ENCODE peak calls at places on chromosomes 12 and 14, in five cellular contexts. C is astrocyte, Q is neural progenitor cell, N is GM23338, E is hepatocyte. O is an unnamed sample.

GRCh38 chr14:73455294-73455693 is 3.1 kb downstream of the NUMB start:
- DNase-seq in C (no peak), Q (no peak), N (no peak), E (no peak), O (no peak)

GRCh38 chr12:72323881-72324280 is 51.7 kb downstream of the TRHDE start:
- DNase-seq in C (peak), Q (no peak), N (no peak), E (no peak), O (no peak)

GRCh38 chr14:101965145-101965531 is 765 bp downstream of the DYNC1H1 start:
- DNase-seq in C (no peak), Q (peak), N (peak), E (peak), O (no peak)

GRCh38 chr12:66011731-66012130 is 118.8 kb downstream of the LLPH start:
- DNase-seq in C (peak), Q (no peak), N (no peak), E (no peak), O (no peak)

GRCh38 chr12:18868673-18869072 is 130.8 kb downstream of the CAPZA3 start:
- DNase-seq in C (peak), Q (no peak), N (no peak), E (no peak), O (peak)

GRCh38 chr14:38329236-38329635 is 73.3 kb upstream of the CLEC14A start:
- DNase-seq in C (no peak), Q (no peak), N (no peak), E (no peak), O (no peak)

GRCh38 chr12:65798903-65799302 is 25.4 kb upstream of the HMGA2 start:
- DNase-seq in C (no peak), Q (peak), N (peak), E (no peak), O (no peak)

GRCh38 chr12:1576410-1577240 is 17.8 kb downstream of the FBXL14 start:
- DNase-seq in C (peak), Q (no peak), N (peak), E (peak), O (no peak)

GRCh38 chr14:22866874-22867273 is 4.7 kb upstream of the LRP10 start:
- DNase-seq in C (no peak), Q (no peak), N (no peak), E (no peak), O (no peak)

GRCh38 chr14:95480109-95480886 is 36.2 kb downstream of the SYNE3 start:
- DNase-seq in C (no peak), Q (no peak), N (no peak), E (no peak), O (no peak)

GRCh38 chr12:124030510-124030909 is 57.5 kb downstream of the ZNF664 start:
- DNase-seq in C (peak), Q (peak), N (peak), E (peak), O (no peak)

GRCh38 chr12:49626169-49626835 is 2.9 kb downstream of the PRPF40B start:
- DNase-seq in C (no peak), Q (no peak), N (no peak), E (no peak), O (no peak)

GRCh38 chr14:95559203-95559602 is 24.4 kb downstream of the GLRX5 start:
- DNase-seq in C (no peak), Q (no peak), N (no peak), E (no peak), O (no peak)

GRCh38 chr12:104858611-104859010 is 99.5 kb downstream of the SLC41A2 start:
- DNase-seq in C (no peak), Q (no peak), N (no peak), E (no peak), O (no peak)

GRCh38 chr12:130960787-130961186 is 7.1 kb downstream of the ADGRD1 start:
- DNase-seq in C (no peak), Q (no peak), N (no peak), E (no peak), O (no peak)

GRCh38 chr14:52142504-52142903 is 73.6 kb upstream of the NID2 start:
- DNase-seq in C (no peak), Q (no peak), N (no peak), E (no peak), O (no peak)

GRCh38 chr14:88225721-88226120 is 97.3 kb downstream of the KCNK10 start:
- DNase-seq in C (no peak), Q (peak), N (peak), E (no peak), O (no peak)

GRCh38 chr12:3123729-3124128 is 46.5 kb downstream of the TSPAN9 start:
- DNase-seq in C (peak), Q (no peak), N (no peak), E (no peak), O (no peak)

GRCh38 chr12:12806784-12807516 is 6.2 kb upstream of the DDX47 start:
- DNase-seq in C (no peak), Q (no peak), N (no peak), E (no peak), O (no peak)

GRCh38 chr14:26845106-26845818 is 247.4 kb upstream of the NOVA1 start:
- DNase-seq in C (no peak), Q (no peak), N (no peak), E (peak), O (no peak)

GRCh38 chr12:6323340-6323994 is 13.0 kb downstream of the PLEKHG6 start:
- DNase-seq in C (peak), Q (peak), N (peak), E (peak), O (no peak)

GRCh38 chr12:116406529-116406928 is 129.0 kb upstream of the MED13L start:
- DNase-seq in C (no peak), Q (no peak), N (peak), E (peak), O (peak)

GRCh38 chr12:30862486-30862885 is 64.1 kb upstream of the TSPAN11 start:
- DNase-seq in C (peak), Q (no peak), N (no peak), E (peak), O (no peak)

GRCh38 chr12:105317453-105317852 is 13.0 kb upstream of the C12orf75 start:
- DNase-seq in C (peak), Q (no peak), N (no peak), E (peak), O (no peak)

GRCh38 chr14:20848316-20848954 is 42.8 kb upstream of the RNASE3 start:
- DNase-seq in C (peak), Q (no peak), N (no peak), E (peak), O (no peak)

GRCh38 chr14:104938960-104939359 is 14.3 kb downstream of the PLD4 start:
- DNase-seq in C (no peak), Q (no peak), N (no peak), E (no peak), O (no peak)

GRCh38 chr12:14892726-14893442 is 7.2 kb upstream of the MGP start:
- DNase-seq in C (no peak), Q (peak), N (no peak), E (no peak), O (no peak)

GRCh38 chr12:124837958-124838803 is 25.5 kb downstream of the SCARB1 start:
- DNase-seq in C (peak), Q (no peak), N (no peak), E (peak), O (peak)

GRCh38 chr12:110936367-110937103 is 16.2 kb upstream of the MYL2 start:
- DNase-seq in C (no peak), Q (no peak), N (peak), E (no peak), O (no peak)

GRCh38 chr14:69610859-69611263 is 535 bp upstream of the SUSD6 start:
- DNase-seq in C (no peak), Q (peak), N (peak), E (peak), O (no peak)

DNA sequence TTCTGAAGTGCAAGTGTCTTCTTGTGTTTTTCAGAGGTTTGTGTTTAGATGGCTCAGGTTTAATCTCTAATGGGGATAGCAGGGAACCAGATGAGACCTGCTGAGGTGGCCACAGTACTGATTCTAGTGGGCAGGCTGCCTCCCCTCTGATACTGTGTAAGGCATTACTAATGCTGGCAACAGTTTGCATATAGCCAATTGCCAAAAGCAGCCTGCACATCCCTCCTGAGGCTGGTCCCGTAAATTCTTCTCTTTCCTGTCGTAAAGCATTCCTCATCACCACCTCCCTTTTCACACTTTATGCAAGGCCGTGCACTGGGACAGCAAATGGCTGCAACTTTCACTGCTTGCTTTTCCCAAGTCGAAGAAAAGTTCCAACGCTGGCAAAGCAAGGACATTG is 178.4 kb upstream of the HIF1A start:
- DNase-seq in C (peak), Q (no peak), N (no peak), E (no peak), O (no peak)
- TF ChIP-seq CTCF in C (no peak), Q (no peak), N (no peak), E (no peak), O (no peak)

DNA sequence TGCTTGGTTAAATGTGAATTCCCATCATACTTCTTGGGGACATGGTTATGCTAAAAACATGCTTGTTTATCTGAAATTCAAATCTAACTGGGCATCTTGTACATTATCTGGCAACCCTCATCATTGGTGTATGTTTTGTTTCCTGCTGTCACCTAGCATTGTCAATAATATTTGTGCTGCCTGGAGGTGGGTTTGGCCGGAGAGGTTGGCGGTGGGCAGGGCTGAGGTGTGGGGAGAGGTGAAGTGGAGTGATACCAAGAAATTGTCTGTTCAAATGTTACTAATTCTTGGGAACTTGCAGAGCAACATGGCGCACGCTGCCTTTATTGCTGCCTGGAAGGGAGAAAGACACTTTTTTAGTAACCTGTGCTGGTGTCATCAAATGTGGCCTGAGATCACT is 280.5 kb downstream of the VRK1 start:
- DNase-seq in C (no peak), Q (no peak), N (no peak), E (no peak), O (no peak)
- H3K4me3 ChIP-seq in C (no peak), Q (no peak), N (no peak), E (no peak), O (no peak)

GRCh38 chr12:89140580-89141236 is 211.6 kb downstream of the DUSP6 start:
- DNase-seq in C (peak), Q (no peak), N (no peak), E (no peak), O (no peak)

GRCh38 chr12:89134213-89134770 is 218.0 kb downstream of the DUSP6 start:
- DNase-seq in C (no peak), Q (no peak), N (no peak), E (no peak), O (no peak)

GRCh38 chr12:89138048-89138852 is 214.1 kb downstream of the DUSP6 start:
- DNase-seq in C (peak), Q (no peak), N (no peak), E (no peak), O (no peak)

GRCh38 chr12:89140141-89140540 is 212.2 kb downstream of the DUSP6 start:
- DNase-seq in C (no peak), Q (no peak), N (no peak), E (no peak), O (no peak)

DNA sequence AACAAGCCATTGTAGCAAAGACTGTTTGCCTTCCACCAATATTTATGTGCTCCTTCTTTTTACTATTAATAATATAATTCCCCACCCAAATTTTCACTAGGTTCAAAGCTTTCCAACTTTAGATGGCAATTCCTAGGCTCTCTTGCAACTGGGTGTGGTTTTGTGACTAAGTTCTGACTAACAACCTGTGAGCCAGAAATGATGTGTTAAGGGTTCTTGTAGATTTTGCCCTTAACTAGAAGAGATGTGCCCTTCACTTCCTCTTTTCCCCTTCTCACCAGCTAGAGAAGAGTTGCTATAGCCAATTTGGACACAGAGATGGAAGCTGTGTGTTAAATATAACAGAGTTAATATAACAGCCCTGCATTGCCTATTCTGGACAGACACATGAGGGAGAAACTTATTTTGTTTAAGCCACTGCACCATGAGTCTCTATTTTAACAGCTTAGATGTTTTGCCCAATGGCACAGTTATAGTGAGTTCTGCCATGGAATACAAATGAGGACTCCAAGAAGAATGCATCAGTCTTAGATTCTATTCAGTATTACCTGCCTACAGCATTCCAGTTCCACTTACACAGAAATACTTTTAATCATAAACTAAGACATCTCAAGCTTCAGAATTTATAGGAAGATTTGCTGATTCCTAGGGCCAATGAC is 216.2 kb downstream of the DUSP6 start:
- DNase-seq in C (peak), Q (no peak), N (no peak), E (no peak), O (peak)
- H2AFZ ChIP-seq in C (no peak), Q (no peak), N (no peak), E (no peak), O (no peak)

GRCh38 chr14:106875503-106875902 is 1349.1 kb downstream of the TMEM121 start:
- DNase-seq in C (no peak), Q (no peak), N (no peak), E (no peak), O (no peak)
- TF ChIP-seq CTCF in C (no peak), Q (no peak), N (no peak), E (no peak), O (peak)

GRCh38 chr12:111953455-111953854 is 59.5 kb downstream of the TMEM116 start:
- DNase-seq in C (no peak), Q (no peak), N (no peak), E (no peak), O (no peak)

GRCh38 chr12:111954974-111955373 is 58.0 kb downstream of the TMEM116 start:
- DNase-seq in C (no peak), Q (no peak), N (no peak), E (no peak), O (no peak)
- H3K4me3 ChIP-seq in C (no peak), Q (no peak), N (no peak), E (no peak), O (no peak)

DNA sequence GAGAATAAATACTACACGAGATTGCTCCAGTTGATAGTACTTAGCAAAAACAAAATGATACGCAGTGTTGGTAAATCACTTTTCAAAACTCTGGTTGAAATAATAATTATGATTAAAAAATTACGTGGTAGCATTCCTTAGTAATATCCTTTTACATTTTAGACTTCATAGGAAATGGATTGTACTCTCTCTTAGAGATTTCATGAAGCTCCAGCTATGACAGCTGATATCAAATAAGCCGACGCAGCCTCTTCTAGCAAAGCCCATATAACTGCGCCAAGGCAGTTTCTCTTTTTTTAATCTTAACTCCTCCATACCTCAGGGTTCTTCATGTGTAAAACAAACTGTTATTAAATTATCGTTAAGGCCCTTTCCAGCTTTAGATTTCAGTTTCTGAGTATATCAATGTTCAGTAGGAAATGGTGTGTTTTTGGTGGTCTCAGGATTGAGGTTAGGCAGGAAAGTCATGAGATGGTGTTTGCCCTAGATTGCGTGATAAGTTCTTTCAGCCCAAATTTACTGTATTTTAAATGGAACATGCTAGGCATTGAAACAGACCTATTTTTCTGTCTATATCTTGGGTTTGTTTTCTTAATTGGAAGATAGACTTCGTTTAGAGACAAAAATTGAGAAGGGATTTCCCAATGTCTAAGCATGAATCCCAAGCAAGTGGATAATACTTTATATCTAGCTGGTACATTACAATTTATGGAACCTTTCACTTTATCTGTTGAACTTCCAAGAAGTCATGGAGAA is 893 bp upstream of the CFL2 start:
- DNase-seq in C (no peak), Q (no peak), N (no peak), E (no peak), O (no peak)
- H2AFZ ChIP-seq in C (peak), Q (peak), N (peak), E (peak), O (peak)

GRCh38 chr12:106764738-106765137 is 9.7 kb upstream of the RIC8B start:
- DNase-seq in C (no peak), Q (no peak), N (no peak), E (no peak), O (no peak)
- TF ChIP-seq CTCF in C (no peak), Q (no peak), N (no peak), E (no peak), O (no peak)

DNA sequence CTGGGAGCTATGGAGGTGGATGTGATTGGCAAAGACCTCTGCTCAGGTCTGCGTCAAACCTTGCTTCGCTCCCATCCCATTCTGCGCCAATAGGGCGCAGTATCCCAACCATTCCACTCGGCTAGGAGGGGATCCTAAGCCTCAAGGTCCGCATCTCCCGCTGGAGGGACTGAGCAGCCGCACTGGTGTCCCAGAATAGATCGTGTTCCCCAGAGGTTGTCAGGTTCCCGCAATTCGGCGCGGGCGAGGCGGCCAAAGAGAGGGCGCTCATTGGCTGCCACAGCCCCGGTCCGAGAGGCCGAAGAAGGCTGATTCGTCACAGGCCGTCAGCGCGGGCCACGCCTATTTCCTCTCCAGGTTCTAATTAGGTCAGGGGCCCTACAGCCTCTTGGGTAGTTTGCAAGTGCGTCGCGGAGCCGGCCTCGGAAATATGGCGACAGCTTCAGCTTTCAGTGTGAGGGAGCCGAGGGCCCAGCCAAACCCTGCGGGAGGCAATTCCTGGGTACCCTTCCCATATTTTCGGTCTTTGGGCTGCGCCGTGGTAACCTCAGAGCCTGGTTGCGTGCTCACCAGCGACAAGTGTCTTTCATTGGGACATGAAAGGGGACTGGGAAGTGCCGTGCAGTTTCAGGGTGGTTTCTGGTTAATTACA is 5.0 kb downstream of the OR10AD1 start:
- DNase-seq in C (peak), Q (peak), N (peak), E (peak), O (peak)
- H3K4me3 ChIP-seq in C (peak), Q (peak), N (peak), E (peak), O (peak)

DNA sequence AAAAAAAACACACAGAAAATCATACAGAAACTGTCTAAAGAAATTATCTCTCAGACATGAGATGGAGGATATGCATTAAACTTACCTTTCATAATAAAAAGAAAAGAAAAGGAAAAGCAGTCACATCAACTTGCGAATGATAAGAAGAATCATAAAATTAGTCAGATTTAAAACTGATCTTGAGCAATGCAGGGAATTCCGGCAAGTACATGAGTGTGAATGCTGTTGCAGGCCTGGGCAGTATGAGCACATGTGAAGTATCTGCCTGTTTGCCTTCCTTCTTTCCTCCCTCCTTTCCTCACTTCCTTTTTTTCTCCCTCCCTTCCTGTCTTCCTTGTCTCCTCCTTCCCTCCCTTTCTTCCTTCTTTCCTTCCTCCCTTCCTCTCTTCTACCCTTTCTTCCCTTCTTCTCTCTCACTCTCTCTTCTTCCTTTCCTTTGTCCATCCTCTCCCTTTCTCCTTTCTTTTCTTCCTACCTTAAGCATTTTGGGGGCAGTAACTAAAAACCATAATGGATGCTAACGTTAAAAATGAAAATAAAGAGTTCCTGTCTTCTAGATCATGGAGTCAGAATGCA is 38.5 kb upstream of the SLC6A15 start:
- DNase-seq in C (no peak), Q (no peak), N (no peak), E (no peak), O (no peak)
- H2AFZ ChIP-seq in C (no peak), Q (peak), N (peak), E (no peak), O (peak)

GRCh38 chr12:77540097-77540496 is 290.6 kb upstream of the NAV3 start:
- DNase-seq in C (no peak), Q (no peak), N (no peak), E (no peak), O (no peak)
- TF ChIP-seq CTCF in C (no peak), Q (peak), N (peak), E (no peak), O (no peak)

O was measured in keratinocyte.